ENCODE peak calls at places on chromosomes 1 and 21, in seven cellular contexts. One of them, this sample, is unnamed.

GRCh38 chr1:225654277-225654597 is 1.3 kb upstream of the ENAH start:
- DNase-seq in activated CD4-positive, alpha-beta T cell treated with anti-CD3 and anti-CD28 coated beads, Interleukin-2, amount 50 U/mL, for 1 hour: no peak
- DNase-seq in CD4-positive, alpha-beta T cell: no peak
- DNase-seq in T-helper 9 cell: no peak
- DNase-seq in GM23338: peak
- DNase-seq in iris pigment epithelial cell: no peak
- DNase-seq in smooth muscle cell of the brain vasculature: no peak
- DNase-seq in this sample: no peak

GRCh38 chr1:223700388-223700918 is 11.9 kb upstream of the CAPN2 start:
- DNase-seq in activated CD4-positive, alpha-beta T cell treated with anti-CD3 and anti-CD28 coated beads, Interleukin-2, amount 50 U/mL, for 1 hour: no peak
- DNase-seq in CD4-positive, alpha-beta T cell: no peak
- DNase-seq in T-helper 9 cell: no peak
- DNase-seq in GM23338: no peak
- DNase-seq in iris pigment epithelial cell: peak
- DNase-seq in smooth muscle cell of the brain vasculature: no peak
- DNase-seq in this sample: no peak

GRCh38 chr1:240169188-240169587 is 77.5 kb downstream of the FMN2 start:
- DNase-seq in activated CD4-positive, alpha-beta T cell treated with anti-CD3 and anti-CD28 coated beads, Interleukin-2, amount 50 U/mL, for 1 hour: no peak
- DNase-seq in CD4-positive, alpha-beta T cell: no peak
- DNase-seq in T-helper 9 cell: no peak
- DNase-seq in GM23338: peak
- DNase-seq in iris pigment epithelial cell: peak
- DNase-seq in smooth muscle cell of the brain vasculature: no peak
- DNase-seq in this sample: peak

GRCh38 chr1:244801246-244801645 is 34.2 kb upstream of the COX20 start:
- DNase-seq in activated CD4-positive, alpha-beta T cell treated with anti-CD3 and anti-CD28 coated beads, Interleukin-2, amount 50 U/mL, for 1 hour: peak
- DNase-seq in CD4-positive, alpha-beta T cell: peak
- DNase-seq in T-helper 9 cell: peak
- DNase-seq in GM23338: peak
- DNase-seq in iris pigment epithelial cell: peak
- DNase-seq in smooth muscle cell of the brain vasculature: no peak
- DNase-seq in this sample: peak

GRCh38 chr1:61930246-61930645 is 188.0 kb downstream of the PATJ start:
- DNase-seq in activated CD4-positive, alpha-beta T cell treated with anti-CD3 and anti-CD28 coated beads, Interleukin-2, amount 50 U/mL, for 1 hour: no peak
- DNase-seq in CD4-positive, alpha-beta T cell: no peak
- DNase-seq in T-helper 9 cell: no peak
- DNase-seq in GM23338: no peak
- DNase-seq in iris pigment epithelial cell: no peak
- DNase-seq in smooth muscle cell of the brain vasculature: no peak
- DNase-seq in this sample: no peak

GRCh38 chr1:159860456-159860855 is 2.0 kb downstream of the VSIG8 start:
- DNase-seq in activated CD4-positive, alpha-beta T cell treated with anti-CD3 and anti-CD28 coated beads, Interleukin-2, amount 50 U/mL, for 1 hour: no peak
- DNase-seq in CD4-positive, alpha-beta T cell: no peak
- DNase-seq in T-helper 9 cell: no peak
- DNase-seq in GM23338: no peak
- DNase-seq in iris pigment epithelial cell: no peak
- DNase-seq in smooth muscle cell of the brain vasculature: no peak
- DNase-seq in this sample: peak

GRCh38 chr1:220137006-220137794 is 43.3 kb downstream of the IARS2 start:
- DNase-seq in activated CD4-positive, alpha-beta T cell treated with anti-CD3 and anti-CD28 coated beads, Interleukin-2, amount 50 U/mL, for 1 hour: no peak
- DNase-seq in CD4-positive, alpha-beta T cell: no peak
- DNase-seq in T-helper 9 cell: no peak
- DNase-seq in GM23338: no peak
- DNase-seq in iris pigment epithelial cell: no peak
- DNase-seq in smooth muscle cell of the brain vasculature: no peak
- DNase-seq in this sample: no peak

GRCh38 chr1:240739754-240740153 is 127.8 kb upstream of the GREM2 start:
- DNase-seq in activated CD4-positive, alpha-beta T cell treated with anti-CD3 and anti-CD28 coated beads, Interleukin-2, amount 50 U/mL, for 1 hour: no peak
- DNase-seq in CD4-positive, alpha-beta T cell: no peak
- DNase-seq in T-helper 9 cell: no peak
- DNase-seq in GM23338: no peak
- DNase-seq in iris pigment epithelial cell: peak
- DNase-seq in smooth muscle cell of the brain vasculature: no peak
- DNase-seq in this sample: peak

GRCh38 chr1:161915051-161915503 is 108.6 kb downstream of the OLFML2B start:
- DNase-seq in activated CD4-positive, alpha-beta T cell treated with anti-CD3 and anti-CD28 coated beads, Interleukin-2, amount 50 U/mL, for 1 hour: no peak
- DNase-seq in CD4-positive, alpha-beta T cell: no peak
- DNase-seq in T-helper 9 cell: no peak
- DNase-seq in GM23338: no peak
- DNase-seq in iris pigment epithelial cell: no peak
- DNase-seq in smooth muscle cell of the brain vasculature: no peak
- DNase-seq in this sample: no peak

GRCh38 chr1:25797939-25798338 is 2.1 kb upstream of the SELENON start:
- DNase-seq in activated CD4-positive, alpha-beta T cell treated with anti-CD3 and anti-CD28 coated beads, Interleukin-2, amount 50 U/mL, for 1 hour: peak
- DNase-seq in CD4-positive, alpha-beta T cell: no peak
- DNase-seq in T-helper 9 cell: no peak
- DNase-seq in GM23338: peak
- DNase-seq in iris pigment epithelial cell: peak
- DNase-seq in smooth muscle cell of the brain vasculature: no peak
- DNase-seq in this sample: peak

GRCh38 chr1:77583483-77583882 is 99.0 kb downstream of the ZZZ3 start:
- DNase-seq in activated CD4-positive, alpha-beta T cell treated with anti-CD3 and anti-CD28 coated beads, Interleukin-2, amount 50 U/mL, for 1 hour: no peak
- DNase-seq in CD4-positive, alpha-beta T cell: no peak
- DNase-seq in T-helper 9 cell: no peak
- DNase-seq in GM23338: no peak
- DNase-seq in iris pigment epithelial cell: no peak
- DNase-seq in smooth muscle cell of the brain vasculature: no peak
- DNase-seq in this sample: no peak

GRCh38 chr1:235101558-235102258 is 26.9 kb downstream of the TOMM20 start:
- DNase-seq in activated CD4-positive, alpha-beta T cell treated with anti-CD3 and anti-CD28 coated beads, Interleukin-2, amount 50 U/mL, for 1 hour: no peak
- DNase-seq in CD4-positive, alpha-beta T cell: no peak
- DNase-seq in T-helper 9 cell: no peak
- DNase-seq in GM23338: no peak
- DNase-seq in iris pigment epithelial cell: no peak
- DNase-seq in smooth muscle cell of the brain vasculature: no peak
- DNase-seq in this sample: peak

GRCh38 chr1:21175324-21175669 is 1.4 kb downstream of the EIF4G3 start:
- DNase-seq in activated CD4-positive, alpha-beta T cell treated with anti-CD3 and anti-CD28 coated beads, Interleukin-2, amount 50 U/mL, for 1 hour: no peak
- DNase-seq in CD4-positive, alpha-beta T cell: peak
- DNase-seq in T-helper 9 cell: peak
- DNase-seq in GM23338: no peak
- DNase-seq in iris pigment epithelial cell: peak
- DNase-seq in smooth muscle cell of the brain vasculature: no peak
- DNase-seq in this sample: no peak

GRCh38 chr1:3501856-3502665 is 47.6 kb downstream of the ARHGEF16 start:
- DNase-seq in activated CD4-positive, alpha-beta T cell treated with anti-CD3 and anti-CD28 coated beads, Interleukin-2, amount 50 U/mL, for 1 hour: peak
- DNase-seq in CD4-positive, alpha-beta T cell: no peak
- DNase-seq in T-helper 9 cell: peak
- DNase-seq in GM23338: peak
- DNase-seq in iris pigment epithelial cell: peak
- DNase-seq in smooth muscle cell of the brain vasculature: no peak
- DNase-seq in this sample: peak

GRCh38 chr1:218705391-218705790 is 360.3 kb downstream of the TGFB2 start:
- DNase-seq in activated CD4-positive, alpha-beta T cell treated with anti-CD3 and anti-CD28 coated beads, Interleukin-2, amount 50 U/mL, for 1 hour: no peak
- DNase-seq in CD4-positive, alpha-beta T cell: no peak
- DNase-seq in T-helper 9 cell: no peak
- DNase-seq in GM23338: no peak
- DNase-seq in iris pigment epithelial cell: peak
- DNase-seq in smooth muscle cell of the brain vasculature: no peak
- DNase-seq in this sample: no peak

GRCh38 chr1:156124557-156125483 is 10.3 kb downstream of the LMNA start:
- DNase-seq in activated CD4-positive, alpha-beta T cell treated with anti-CD3 and anti-CD28 coated beads, Interleukin-2, amount 50 U/mL, for 1 hour: peak
- DNase-seq in CD4-positive, alpha-beta T cell: no peak
- DNase-seq in T-helper 9 cell: peak
- DNase-seq in GM23338: peak
- DNase-seq in iris pigment epithelial cell: no peak
- DNase-seq in smooth muscle cell of the brain vasculature: no peak
- DNase-seq in this sample: no peak

GRCh38 chr21:44427241-44428120 is 27.8 kb upstream of the LRRC3 start:
- DNase-seq in activated CD4-positive, alpha-beta T cell treated with anti-CD3 and anti-CD28 coated beads, Interleukin-2, amount 50 U/mL, for 1 hour: no peak
- DNase-seq in CD4-positive, alpha-beta T cell: no peak
- DNase-seq in T-helper 9 cell: no peak
- DNase-seq in GM23338: no peak
- DNase-seq in iris pigment epithelial cell: no peak
- DNase-seq in smooth muscle cell of the brain vasculature: no peak
- DNase-seq in this sample: no peak

GRCh38 chr1:188660573-188660972 is 1817.1 kb downstream of the BRINP3 start:
- DNase-seq in activated CD4-positive, alpha-beta T cell treated with anti-CD3 and anti-CD28 coated beads, Interleukin-2, amount 50 U/mL, for 1 hour: no peak
- DNase-seq in CD4-positive, alpha-beta T cell: no peak
- DNase-seq in T-helper 9 cell: no peak
- DNase-seq in GM23338: no peak
- DNase-seq in iris pigment epithelial cell: no peak
- DNase-seq in smooth muscle cell of the brain vasculature: no peak
- DNase-seq in this sample: no peak

GRCh38 chr1:54037476-54037875 is 15.5 kb downstream of the TMEM59 start:
- DNase-seq in activated CD4-positive, alpha-beta T cell treated with anti-CD3 and anti-CD28 coated beads, Interleukin-2, amount 50 U/mL, for 1 hour: no peak
- DNase-seq in CD4-positive, alpha-beta T cell: no peak
- DNase-seq in T-helper 9 cell: no peak
- DNase-seq in GM23338: no peak
- DNase-seq in iris pigment epithelial cell: peak
- DNase-seq in smooth muscle cell of the brain vasculature: no peak
- DNase-seq in this sample: no peak

GRCh38 chr1:90810681-90811080 is 93.6 kb upstream of the BARHL2 start:
- DNase-seq in activated CD4-positive, alpha-beta T cell treated with anti-CD3 and anti-CD28 coated beads, Interleukin-2, amount 50 U/mL, for 1 hour: no peak
- DNase-seq in CD4-positive, alpha-beta T cell: no peak
- DNase-seq in T-helper 9 cell: no peak
- DNase-seq in GM23338: no peak
- DNase-seq in iris pigment epithelial cell: no peak
- DNase-seq in smooth muscle cell of the brain vasculature: no peak
- DNase-seq in this sample: no peak

GRCh38 chr1:46401964-46402626 is 8.0 kb downstream of the FAAH start:
- DNase-seq in activated CD4-positive, alpha-beta T cell treated with anti-CD3 and anti-CD28 coated beads, Interleukin-2, amount 50 U/mL, for 1 hour: no peak
- DNase-seq in CD4-positive, alpha-beta T cell: no peak
- DNase-seq in T-helper 9 cell: no peak
- DNase-seq in GM23338: peak
- DNase-seq in iris pigment epithelial cell: peak
- DNase-seq in smooth muscle cell of the brain vasculature: peak
- DNase-seq in this sample: peak

GRCh38 chr21:15249285-15249993 is 184.6 kb upstream of the NRIP1 start:
- DNase-seq in activated CD4-positive, alpha-beta T cell treated with anti-CD3 and anti-CD28 coated beads, Interleukin-2, amount 50 U/mL, for 1 hour: no peak
- DNase-seq in CD4-positive, alpha-beta T cell: no peak
- DNase-seq in T-helper 9 cell: no peak
- DNase-seq in GM23338: no peak
- DNase-seq in iris pigment epithelial cell: peak
- DNase-seq in smooth muscle cell of the brain vasculature: peak
- DNase-seq in this sample: no peak

GRCh38 chr1:41272601-41273000 is 30.5 kb upstream of the SCMH1 start:
- DNase-seq in activated CD4-positive, alpha-beta T cell treated with anti-CD3 and anti-CD28 coated beads, Interleukin-2, amount 50 U/mL, for 1 hour: no peak
- DNase-seq in CD4-positive, alpha-beta T cell: no peak
- DNase-seq in T-helper 9 cell: no peak
- DNase-seq in GM23338: no peak
- DNase-seq in iris pigment epithelial cell: no peak
- DNase-seq in smooth muscle cell of the brain vasculature: no peak
- DNase-seq in this sample: no peak